ENCODE peak calls at places on chromosomes 6 and 20, in seven cellular contexts. W, I, K, O, N, X and D are unnamed samples. For H3K4me1, the result is how much of the 10 kb centered on the place peaks cover.

GRCh38 chr6:83511901-83512681 is at the start of gene PRSS35:
- DNase-seq in W (no peak), I (peak), K (peak), O (peak), N (peak), X (peak), D (peak)

GRCh38 chr6:129936329-129937165 is 75.4 kb upstream of the TMEM244 start:
- DNase-seq in W (peak), I (peak), K (peak), O (no peak), N (peak), X (no peak), D (no peak)

GRCh38 chr6:154993026-154993425 is 2.1 kb upstream of the TIAM2 start:
- DNase-seq in W (no peak), I (no peak), K (no peak), O (no peak), N (no peak), X (no peak), D (no peak)

GRCh38 chr6:1027795-1028569 is 283.9 kb upstream of the FOXQ1 start:
- DNase-seq in W (no peak), I (no peak), K (no peak), O (no peak), N (no peak), X (no peak), D (peak)

GRCh38 chr6:66103954-66104353 is 396.9 kb upstream of the EYS start:
- DNase-seq in W (no peak), I (no peak), K (no peak), O (no peak), N (no peak), X (no peak), D (no peak)

GRCh38 chr6:373031-373430 is 18.5 kb upstream of the IRF4 start:
- DNase-seq in W (no peak), I (no peak), K (no peak), O (no peak), N (no peak), X (peak), D (no peak)

GRCh38 chr20:10946124-10946880 is 272.5 kb upstream of the JAG1 start:
- DNase-seq in W (no peak), I (no peak), K (no peak), O (no peak), N (no peak), X (no peak), D (no peak)

GRCh38 chr20:5710551-5710950 is 39.6 kb upstream of the SHLD1 start:
- DNase-seq in W (no peak), I (no peak), K (no peak), O (no peak), N (no peak), X (no peak), D (no peak)

GRCh38 chr6:140921366-140922226 is 1211.1 kb upstream of the GJE1 start:
- DNase-seq in W (peak), I (no peak), K (peak), O (no peak), N (peak), X (no peak), D (peak)

GRCh38 chr6:35810831-35811698 is 5.9 kb downstream of the LHFPL5 start:
- DNase-seq in W (peak), I (no peak), K (peak), O (no peak), N (peak), X (no peak), D (no peak)

GRCh38 chr6:46781478-46782378 is 11.5 kb upstream of the MEP1A start:
- DNase-seq in W (peak), I (peak), K (peak), O (no peak), N (peak), X (no peak), D (peak)

DNA sequence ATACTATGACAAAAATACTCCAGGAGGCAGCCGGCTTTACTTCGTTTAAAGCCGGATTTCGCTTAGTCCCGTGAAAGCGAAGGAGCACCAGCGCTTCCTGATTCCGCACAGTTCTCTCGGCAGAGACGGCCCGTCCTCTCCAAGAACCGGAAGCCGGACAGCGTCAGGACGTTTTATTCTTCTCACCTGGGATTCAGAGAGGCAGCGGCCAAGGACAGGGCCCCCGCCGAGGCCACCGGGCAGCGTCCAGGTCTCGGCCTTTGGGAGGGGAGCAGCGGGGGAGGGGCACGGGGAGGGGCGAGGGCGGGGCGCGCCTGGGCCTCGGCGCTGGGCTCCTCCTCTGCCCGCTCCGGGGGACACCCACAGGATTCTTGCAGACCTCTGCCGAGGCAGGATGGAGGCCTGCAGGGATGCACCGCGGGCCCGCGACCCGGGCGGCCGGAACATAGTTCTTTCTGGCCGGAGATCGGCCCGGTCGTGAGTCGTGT is 2.8 kb upstream of the DIDO1 start:
- DNase-seq in W (no peak), I (peak), K (no peak), O (peak), N (peak), X (peak), D (peak)
- TF ChIP-seq CTCF in W (no peak), I (no peak), K (no peak), O (no peak), N (no peak), X (no peak), D (no peak)

GRCh38 chr6:11271637-11272036 is 39.2 kb upstream of the NEDD9 start:
- DNase-seq in W (no peak), I (no peak), K (peak), O (no peak), N (peak), X (no peak), D (no peak)

GRCh38 chr6:11270030-11271027 is 37.9 kb upstream of the NEDD9 start:
- DNase-seq in W (no peak), I (no peak), K (peak), O (no peak), N (peak), X (no peak), D (no peak)

GRCh38 chr6:11272491-11273192 is 40.2 kb upstream of the NEDD9 start:
- DNase-seq in W (no peak), I (no peak), K (no peak), O (no peak), N (peak), X (no peak), D (no peak)

GRCh38 chr6:11268978-11269377 is 36.5 kb upstream of the NEDD9 start:
- DNase-seq in W (no peak), I (no peak), K (no peak), O (no peak), N (no peak), X (no peak), D (no peak)

GRCh38 chr6:11271228-11271627 is 38.8 kb upstream of the NEDD9 start:
- DNase-seq in W (no peak), I (no peak), K (no peak), O (peak), N (no peak), X (no peak), D (no peak)
- H3K4me1 ChIP-seq in W (under half), I (under half), K (under half), O (under half), N (half or more), X (under half), D (under half)

GRCh38 chr20:45918182-45918737 is 6.3 kb upstream of the PLTP start:
- DNase-seq in W (no peak), I (no peak), K (no peak), O (no peak), N (peak), X (no peak), D (peak)

GRCh38 chr20:45920795-45921617 is 9.1 kb upstream of the PLTP start:
- DNase-seq in W (no peak), I (no peak), K (no peak), O (no peak), N (no peak), X (no peak), D (no peak)

GRCh38 chr20:45919951-45920794 is 8.2 kb upstream of the PLTP start:
- DNase-seq in W (no peak), I (peak), K (peak), O (no peak), N (peak), X (no peak), D (peak)

GRCh38 chr20:45918779-45919535 is 7.0 kb upstream of the PLTP start:
- DNase-seq in W (no peak), I (no peak), K (no peak), O (no peak), N (peak), X (no peak), D (peak)

DNA sequence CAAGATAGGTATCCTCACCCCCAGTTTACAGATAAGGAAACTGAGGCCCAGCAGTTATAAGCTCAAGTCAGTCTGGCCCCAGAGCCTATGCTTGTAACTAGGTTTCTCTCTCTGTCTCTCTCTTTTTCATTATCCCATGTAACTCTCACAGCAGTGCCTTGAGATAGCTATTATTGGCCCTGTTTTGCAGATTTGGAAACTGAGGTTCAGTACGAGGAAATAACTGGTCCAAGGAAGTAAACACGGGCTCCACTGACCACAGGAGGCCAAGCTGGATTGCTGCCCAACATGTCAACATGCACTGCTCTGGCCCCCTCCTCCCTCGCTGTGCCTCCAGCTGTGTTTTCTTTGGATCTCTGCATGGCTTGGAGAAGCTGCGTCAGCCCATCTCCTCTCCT is 7.6 kb upstream of the PLTP start:
- DNase-seq in W (no peak), I (peak), K (peak), O (peak), N (peak), X (no peak), D (no peak)
- H3K27ac ChIP-seq in W (no peak), I (peak), K (no peak), O (peak), N (no peak), X (peak), D (no peak)

DNA sequence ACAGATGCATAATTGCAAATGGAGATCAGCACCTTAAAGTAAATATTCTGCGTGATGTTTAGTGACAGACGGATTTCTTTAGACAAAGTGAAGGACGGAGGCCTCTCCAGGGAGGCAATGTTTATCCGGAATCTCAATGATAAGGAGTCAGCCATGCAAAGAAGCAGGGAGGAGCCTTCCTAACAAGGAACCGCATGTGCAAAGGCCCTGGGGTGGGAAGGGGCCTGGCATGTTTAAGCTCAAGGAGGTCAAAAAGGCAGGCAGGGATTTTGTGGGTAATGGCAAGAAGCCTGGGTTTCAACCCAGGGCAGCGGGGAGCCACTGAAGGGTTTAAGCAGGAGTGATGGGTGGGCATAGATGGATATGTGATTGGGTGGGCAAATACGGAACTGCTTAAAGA is 678 bp downstream of the BPIFB3 start:
- DNase-seq in W (no peak), I (no peak), K (no peak), O (no peak), N (no peak), X (no peak), D (no peak)
- TF ChIP-seq CTCF in W (no peak), I (no peak), K (no peak), O (no peak), N (no peak), X (no peak), D (no peak)

GRCh38 chr20:47508228-47508752 is 6.6 kb downstream of the NCOA3 start:
- DNase-seq in W (no peak), I (no peak), K (no peak), O (no peak), N (no peak), X (no peak), D (no peak)
- H3K4me1 ChIP-seq in W (half or more), I (under half), K (under half), O (under half), N (under half), X (under half), D (under half)

GRCh38 chr20:12305555-12305954 is 387.9 kb downstream of the BTBD3 start:
- DNase-seq in W (no peak), I (no peak), K (no peak), O (no peak), N (peak), X (no peak), D (no peak)
- H3K27ac ChIP-seq in W (no peak), I (no peak), K (no peak), O (no peak), N (no peak), X (no peak), D (no peak)

GRCh38 chr6:94300424-94301144 is 881.2 kb upstream of the EPHA7 start:
- DNase-seq in W (no peak), I (no peak), K (no peak), O (no peak), N (no peak), X (no peak), D (no peak)
- TF ChIP-seq CTCF in W (no peak), I (no peak), K (no peak), O (no peak), N (no peak), X (no peak), D (no peak)

DNA sequence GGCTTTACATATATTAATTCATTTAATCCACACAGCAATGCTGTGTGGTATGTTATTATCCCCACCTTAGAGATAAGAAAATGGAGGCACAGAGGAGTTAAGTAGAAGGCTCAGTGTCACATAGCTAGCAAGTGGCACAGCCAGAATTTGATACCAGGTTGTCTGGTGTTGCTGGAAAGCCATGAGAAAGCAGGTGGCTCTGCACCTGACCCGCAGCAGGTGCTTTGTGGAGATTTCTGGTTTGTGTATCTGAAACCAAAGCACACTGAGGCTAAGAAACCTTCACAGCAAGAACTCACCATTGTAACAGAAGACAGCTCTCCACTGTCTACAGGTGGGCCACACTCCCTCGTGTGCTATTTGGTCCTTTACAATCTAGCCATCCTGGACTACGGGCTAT is 7.5 kb downstream of the ELMO2 start:
- DNase-seq in W (no peak), I (no peak), K (no peak), O (no peak), N (no peak), X (no peak), D (no peak)
- H3K4me1 ChIP-seq in W (under half), I (under half), K (under half), O (half or more), N (under half), X (half or more), D (half or more)